ENCODE peak calls at places on chromosome 16, in five cellular contexts. C is AG04450, J is EL, T is NCI-H1105, Y is posterior cingulate gyrus. D is an unnamed sample.

GRCh38 chr16:67158637-67159600 is 790 bp downstream of the TRADD start:
- DNase-seq in Y (no peak), J (peak), C (no peak), T (no peak), D (no peak)

GRCh38 chr16:85812031-85812807 is 12.7 kb downstream of the COX4I1 start:
- DNase-seq in T (no peak), C (no peak), Y (no peak), J (peak), D (no peak)

GRCh38 chr16:546909-547770 is 13.1 kb upstream of the PRR35 start:
- DNase-seq in T (no peak), Y (peak), J (no peak), C (no peak), D (no peak)

GRCh38 chr16:67164599-67165061 is at the start of gene HSF4:
- DNase-seq in J (peak), T (no peak), Y (peak), C (no peak), D (peak)

GRCh38 chr16:89155184-89155679 is 16.3 kb upstream of the CDH15 start:
- DNase-seq in T (no peak), J (peak), Y (peak), C (peak), D (no peak)

GRCh38 chr16:2981177-2981898 is 1.1 kb upstream of the PKMYT1 start:
- DNase-seq in C (no peak), T (no peak), J (no peak), Y (no peak), D (no peak)

GRCh38 chr16:89493776-89494175 is 3.4 kb upstream of the ANKRD11 start:
- DNase-seq in C (no peak), J (no peak), T (no peak), Y (no peak), D (no peak)

GRCh38 chr16:4415538-4416199 is 727 bp downstream of the CORO7 start:
- DNase-seq in T (no peak), Y (peak), C (no peak), J (peak), D (peak)

GRCh38 chr16:57297856-57298255 is 13.4 kb upstream of the PLLP start:
- DNase-seq in J (no peak), T (no peak), C (no peak), Y (no peak), D (no peak)

GRCh38 chr16:10168258-10168657 is 14.0 kb downstream of the GRIN2A start:
- DNase-seq in J (peak), T (no peak), C (no peak), Y (no peak), D (no peak)

GRCh38 chr16:75226550-75227360 is 8.0 kb downstream of the CTRB1 start:
- DNase-seq in C (no peak), T (no peak), Y (no peak), J (no peak), D (no peak)

GRCh38 chr16:48511716-48512115 is 98.3 kb downstream of the N4BP1 start:
- DNase-seq in C (no peak), Y (no peak), J (no peak), T (no peak), D (no peak)

GRCh38 chr16:89035698-89036570 is 57.7 kb upstream of the ACSF3 start:
- DNase-seq in C (no peak), T (no peak), J (no peak), Y (no peak), D (no peak)

GRCh38 chr16:86978445-86979030 is 338.7 kb downstream of the C16orf95 start:
- DNase-seq in Y (no peak), T (no peak), C (no peak), J (no peak), D (no peak)

GRCh38 chr16:17229766-17230165 is 241.0 kb downstream of the XYLT1 start:
- DNase-seq in T (no peak), C (no peak), Y (no peak), J (peak), D (no peak)

GRCh38 chr16:78283668-78284251 is 184.3 kb downstream of the WWOX start:
- DNase-seq in T (no peak), J (no peak), Y (no peak), C (no peak), D (no peak)

GRCh38 chr16:31223044-31223443 is 6.1 kb upstream of the PYDC1 start:
- DNase-seq in T (no peak), Y (no peak), C (no peak), J (no peak), D (no peak)

GRCh38 chr16:69270395-69270794 is 40.8 kb upstream of the VPS4A start:
- DNase-seq in Y (no peak), C (no peak), J (no peak), T (no peak), D (no peak)

GRCh38 chr16:24553983-24554382 is 14.6 kb downstream of the RBBP6 start:
- DNase-seq in Y (no peak), J (no peak), T (no peak), C (peak), D (no peak)

GRCh38 chr16:77833906-77834599 is 45.7 kb downstream of the VAT1L start:
- DNase-seq in Y (no peak), C (peak), T (no peak), J (peak), D (no peak)

GRCh38 chr16:31502981-31503380 is 5.2 kb downstream of the RUSF1 start:
- DNase-seq in C (no peak), J (no peak), Y (no peak), T (no peak), D (no peak)

GRCh38 chr16:54998834-54999233 is 68.2 kb downstream of the IRX5 start:
- DNase-seq in T (no peak), J (no peak), Y (no peak), C (no peak), D (no peak)

GRCh38 chr16:57386381-57386951 is 14.2 kb downstream of the CX3CL1 start:
- DNase-seq in Y (no peak), C (no peak), T (no peak), J (no peak), D (no peak)

GRCh38 chr16:78364501-78364900 is 265.0 kb downstream of the WWOX start:
- DNase-seq in Y (no peak), J (no peak), C (no peak), T (no peak), D (no peak)

GRCh38 chr16:35305476-35305875 is 1846.1 kb downstream of the TP53TG3F start:
- DNase-seq in T (no peak), C (no peak), Y (no peak), J (no peak), D (no peak)

GRCh38 chr16:6863135-6863534 is 469.5 kb upstream of the RBFOX1 start:
- DNase-seq in T (no peak), J (no peak), C (no peak), Y (no peak), D (no peak)

D was measured in hypothalamus.